ENCODE peak calls at places on chromosomes 4 and X, in four cellular contexts. Q is GM12878, I is K562, R is HepG2. G is an unnamed sample.

GRCh38 chr4:31360786-31361185 is 640.6 kb downstream of the PCDH7 start:
- DNase-seq in Q (no peak), I (no peak), R (no peak), G (no peak)

GRCh38 chrX:151973851-151974335 is 583 bp downstream of the GABRE start:
- DNase-seq in Q (no peak), I (peak; percentile 47), R (no peak), G (no peak)

GRCh38 chr4:37822220-37822619 is 4.3 kb upstream of the PGM2 start:
- DNase-seq in Q (no peak), I (no peak), R (no peak), G (no peak)

GRCh38 chr4:158710814-158711213 is 12.4 kb downstream of the PPID start:
- DNase-seq in Q (no peak), I (no peak), R (no peak), G (peak; percentile 11)

GRCh38 chr4:184416913-184417734 is 57.2 kb downstream of the IRF2 start:
- DNase-seq in Q (peak; percentile 48), I (no peak), R (no peak), G (no peak)

GRCh38 chr4:185535818-185536729 is 767 bp upstream of the PDLIM3 start:
- DNase-seq in Q (no peak), I (no peak), R (no peak), G (no peak)

GRCh38 chr4:2045518-2045951 is 13.6 kb upstream of the NAT8L start:
- DNase-seq in Q (no peak), I (no peak), R (no peak), G (no peak)

GRCh38 chr4:152778656-152779512 is 646 bp downstream of the TIGD4 start:
- DNase-seq in Q (no peak), I (peak; percentile 31), R (peak; percentile 3), G (peak; percentile 6)

GRCh38 chrX:119753639-119754257 is 4.6 kb upstream of the SOWAHD start:
- DNase-seq in Q (no peak), I (peak; percentile 46), R (peak; percentile 25), G (peak; percentile 59)

GRCh38 chr4:7807351-7807921 is 132.2 kb downstream of the AFAP1 start:
- DNase-seq in Q (no peak), I (no peak), R (no peak), G (no peak)

GRCh38 chr4:146161243-146161642 is 14.3 kb upstream of the LSM6 start:
- DNase-seq in Q (no peak), I (no peak), R (no peak), G (no peak)

GRCh38 chr4:22978656-22979055 is 285.9 kb downstream of the GBA3 start:
- DNase-seq in Q (no peak), I (no peak), R (no peak), G (no peak)

GRCh38 chr4:92988301-92988700 is 684.5 kb downstream of the GRID2 start:
- DNase-seq in Q (no peak), I (no peak), R (no peak), G (no peak)

GRCh38 chr4:52712991-52713275 is 38.3 kb downstream of the ERVMER34-1 start:
- DNase-seq in Q (no peak), I (no peak), R (no peak), G (no peak)

GRCh38 chr4:185265942-185266341 is 56.5 kb downstream of the SNX25 start:
- DNase-seq in Q (peak; percentile 35), I (no peak), R (no peak), G (no peak)

GRCh38 chr4:8236141-8236919 is 33.2 kb upstream of the HTRA3 start:
- DNase-seq in Q (no peak), I (peak; percentile 18), R (no peak), G (no peak)

GRCh38 chrX:102669526-102669925 is 18.2 kb downstream of the GPRASP1 start:
- DNase-seq in Q (no peak), I (no peak), R (no peak), G (no peak)

GRCh38 chr4:78922207-78922606 is 17.0 kb downstream of the PAQR3 start:
- DNase-seq in Q (no peak), I (no peak), R (no peak), G (no peak)

GRCh38 chrX:53479295-53479694 is 45.1 kb upstream of the HSD17B10 start:
- DNase-seq in Q (no peak), I (peak; percentile 62), R (no peak), G (peak; percentile 21)

GRCh38 chr4:163003979-163004378 is 162.7 kb downstream of the NAF1 start:
- DNase-seq in Q (no peak), I (no peak), R (peak; percentile 4), G (no peak)

GRCh38 chr4:150021483-150021882 is 56.8 kb upstream of the DCLK2 start:
- DNase-seq in Q (no peak), I (no peak), R (no peak), G (no peak)

GRCh38 chrX:123731987-123732678 is 719 bp downstream of the THOC2 start:
- DNase-seq in Q (no peak), I (peak; percentile 41), R (no peak), G (peak; percentile 21)

GRCh38 chr4:7978489-7978888 is 38.8 kb upstream of the AFAP1 start:
- DNase-seq in Q (no peak), I (no peak), R (no peak), G (no peak)

GRCh38 chr4:170008376-170008775 is 17.8 kb downstream of the MFAP3L start:
- DNase-seq in Q (no peak), I (no peak), R (no peak), G (peak; percentile 10)

GRCh38 chrX:130975947-130976346 is 72.9 kb upstream of the ENOX2 start:
- DNase-seq in Q (no peak), I (peak; percentile 69), R (peak; percentile 24), G (peak; percentile 57)

GRCh38 chr4:1983053-1983845 is 25.5 kb downstream of the NELFA start:
- DNase-seq in Q (no peak), I (no peak), R (no peak), G (no peak)

GRCh38 chrX:72128881-72129280 is 2.8 kb downstream of the RTL5 start:
- DNase-seq in Q (no peak), I (no peak), R (peak; percentile 0), G (peak; percentile 23)

GRCh38 chr4:88705805-88706518 is 8.3 kb upstream of the NAP1L5 start:
- DNase-seq in Q (no peak), I (no peak), R (no peak), G (no peak)

GRCh38 chrX:154298312-154298711 is 2.7 kb downstream of the TKTL1 start:
- DNase-seq in Q (no peak), I (no peak), R (no peak), G (no peak)

GRCh38 chrX:81202413-81202794 is 502 bp downstream of the SH3BGRL start:
- DNase-seq in Q (no peak), I (peak; percentile 2), R (no peak), G (no peak)

GRCh38 chrX:154091678-154092077 is 5.8 kb downstream of the MECP2 start:
- DNase-seq in Q (no peak), I (peak; percentile 80), R (no peak), G (no peak)

GRCh38 chrX:139429913-139430312 is 100.6 kb upstream of the F9 start:
- DNase-seq in Q (no peak), I (peak; percentile 9), R (no peak), G (peak; percentile 2)

GRCh38 chr4:7632971-7633370 is 198.2 kb upstream of the PSAPL1 start:
- DNase-seq in Q (no peak), I (no peak), R (no peak), G (no peak)

GRCh38 chr4:5824635-5825034 is 68.3 kb downstream of the CRMP1 start:
- DNase-seq in Q (no peak), I (peak; percentile 49), R (peak; percentile 18), G (peak; percentile 44)

DNA sequence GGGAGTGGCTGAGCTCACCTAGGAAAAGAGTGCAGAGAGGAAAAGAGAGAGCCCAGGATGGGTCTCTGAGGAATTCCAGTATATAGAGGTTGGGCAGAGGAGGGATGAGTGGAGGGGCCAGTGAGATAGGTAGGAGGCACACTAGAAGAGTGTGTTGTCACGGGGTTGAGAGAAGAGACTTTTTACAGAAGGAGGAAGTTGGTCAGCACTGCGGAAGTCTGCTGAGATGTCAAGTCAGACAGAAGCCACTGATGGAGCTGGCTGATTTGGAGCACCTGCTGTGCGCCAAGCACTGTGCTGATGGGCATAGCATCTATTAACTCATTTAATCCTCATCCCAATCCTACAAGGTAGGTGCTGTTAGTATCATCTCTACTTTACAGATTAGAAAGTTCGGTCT is 60.4 kb downstream of the EFNB1 start:
- DNase-seq in Q (no peak), I (no peak), R (no peak), G (no peak)
- TF ChIP-seq POLR2AphosphoS2 in Q (no peak), I (no peak), R (no peak), G (no peak)

GRCh38 chr4:119205690-119206089 is 6.8 kb upstream of the USP53 start:
- DNase-seq in Q (no peak), I (no peak), R (no peak), G (no peak)

GRCh38 chr4:119209077-119209476 is 3.4 kb upstream of the USP53 start:
- DNase-seq in Q (no peak), I (peak; percentile 58), R (peak; percentile 18), G (peak; percentile 54)

GRCh38 chr4:119204898-119205297 is 7.6 kb upstream of the USP53 start:
- DNase-seq in Q (no peak), I (no peak), R (no peak), G (no peak)

GRCh38 chr4:119207051-119207450 is 5.5 kb upstream of the USP53 start:
- DNase-seq in Q (no peak), I (no peak), R (no peak), G (no peak)

GRCh38 chr4:119206178-119206577 is 6.3 kb upstream of the USP53 start:
- DNase-seq in Q (no peak), I (no peak), R (no peak), G (no peak)
- TF ChIP-seq EP300 in Q (no peak), I (no peak), R (no peak), G (no peak)

GRCh38 chrX:111503594-111503993 is 7.9 kb upstream of the SERTM2 start:
- DNase-seq in Q (no peak), I (no peak), R (no peak), G (no peak)

DNA sequence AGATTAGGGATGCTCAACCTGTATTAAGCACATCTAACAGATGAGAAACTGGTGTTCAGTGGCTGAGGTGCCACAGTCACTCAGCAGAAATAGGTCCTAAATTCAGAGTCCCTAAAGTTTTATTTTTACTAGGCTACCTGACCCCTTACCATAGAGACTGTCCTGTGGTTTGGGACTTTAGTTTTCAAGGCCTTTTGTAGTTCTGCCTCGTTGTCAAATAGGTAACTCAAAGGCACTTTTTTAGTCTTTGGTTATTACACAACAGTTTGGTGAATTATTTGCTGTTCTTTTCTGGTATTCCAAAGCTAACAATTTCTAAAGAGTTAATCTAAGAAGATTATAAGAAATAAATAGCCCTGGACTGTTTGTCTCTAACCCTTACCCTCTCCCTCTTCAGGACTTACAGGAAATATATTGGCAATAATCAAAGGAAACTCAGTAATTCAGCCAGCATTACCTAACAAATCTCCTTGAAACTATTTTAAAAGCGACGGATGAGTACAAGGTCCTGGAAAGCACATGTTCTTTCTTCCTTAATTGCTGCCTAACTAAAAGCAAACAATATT is 12.8 kb upstream of the SERTM2 start:
- DNase-seq in Q (no peak), I (no peak), R (no peak), G (no peak)
- TF ChIP-seq POLR2AphosphoS2 in Q (no peak), I (no peak), R (no peak), G (no peak)

DNA sequence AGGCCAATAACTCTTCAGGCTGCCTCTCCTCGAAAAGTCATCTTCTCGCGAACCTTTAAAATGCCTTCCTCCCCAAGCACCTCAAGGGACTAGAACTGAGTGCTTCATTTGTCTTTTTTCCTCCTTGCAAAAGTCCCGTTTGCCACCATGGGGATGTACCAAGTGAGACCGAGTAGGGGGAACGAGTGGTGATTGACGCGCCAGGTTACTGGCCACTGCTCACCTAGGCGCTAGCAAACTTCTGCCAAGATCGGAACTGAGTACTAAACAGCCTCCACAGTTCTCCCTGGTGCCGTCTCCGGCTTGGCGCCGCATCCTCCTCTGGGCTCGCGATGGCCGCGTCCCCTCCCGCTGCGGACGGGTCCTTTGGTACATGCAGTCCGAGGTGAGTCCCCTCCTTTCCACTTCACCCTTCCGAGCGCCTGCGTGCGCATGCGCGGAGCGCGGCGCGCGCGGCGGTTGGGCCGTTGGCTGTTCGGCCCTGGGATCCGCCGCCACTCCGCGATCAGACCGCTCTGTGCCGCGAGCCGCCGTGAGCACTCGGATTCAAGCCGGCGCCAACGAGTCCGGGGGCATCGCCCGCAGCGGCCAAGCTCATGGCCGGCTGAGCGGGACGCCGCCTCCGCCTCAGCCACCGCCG is at the start of gene CDK16:
- DNase-seq in Q (peak; percentile 76), I (peak; percentile 87), R (peak; percentile 63), G (peak; percentile 86)
- TF ChIP-seq EP300 in Q (no peak), I (no peak), R (no peak), G (no peak)